ENCODE peak calls at places on chromosomes 4 and X, in seven cellular contexts. One of them, this sample, is unnamed.

GRCh38 chrX:154328646-154329045 is 33.1 kb downstream of the TKTL1 start:
- DNase-seq in aorta: no peak
- DNase-seq in osteoblast: peak
- DNase-seq in NB4: no peak
- DNase-seq in tibial nerve: no peak
- DNase-seq in astrocyte: no peak
- DNase-seq in breast epithelium: no peak
- DNase-seq in this sample: no peak

GRCh38 chr4:13950491-13950890 is 323.0 kb upstream of the BOD1L1 start:
- DNase-seq in osteoblast: no peak
- DNase-seq in NB4: no peak
- DNase-seq in aorta: no peak
- DNase-seq in tibial nerve: no peak
- DNase-seq in breast epithelium: no peak
- DNase-seq in astrocyte: no peak
- DNase-seq in this sample: no peak

GRCh38 chr4:189035091-189035490 is 895.9 kb downstream of the TRIML1 start:
- DNase-seq in astrocyte: no peak
- DNase-seq in osteoblast: no peak
- DNase-seq in aorta: no peak
- DNase-seq in tibial nerve: no peak
- DNase-seq in NB4: no peak
- DNase-seq in breast epithelium: no peak
- DNase-seq in this sample: no peak

GRCh38 chr4:78079701-78080430 is 22.7 kb downstream of the FRAS1 start:
- DNase-seq in aorta: no peak
- DNase-seq in NB4: no peak
- DNase-seq in osteoblast: no peak
- DNase-seq in tibial nerve: no peak
- DNase-seq in breast epithelium: no peak
- DNase-seq in astrocyte: no peak
- DNase-seq in this sample: no peak

GRCh38 chr4:134465417-134465816 is 263.8 kb upstream of the PABPC4L start:
- DNase-seq in tibial nerve: no peak
- DNase-seq in aorta: no peak
- DNase-seq in breast epithelium: no peak
- DNase-seq in astrocyte: no peak
- DNase-seq in osteoblast: no peak
- DNase-seq in NB4: no peak
- DNase-seq in this sample: no peak

GRCh38 chr4:132123870-132124623 is 1025.0 kb upstream of the PCDH10 start:
- DNase-seq in breast epithelium: no peak
- DNase-seq in aorta: no peak
- DNase-seq in osteoblast: no peak
- DNase-seq in tibial nerve: no peak
- DNase-seq in astrocyte: peak
- DNase-seq in NB4: no peak
- DNase-seq in this sample: no peak

GRCh38 chrX:1321689-1322088 is 14.9 kb upstream of the IL3RA start:
- DNase-seq in aorta: no peak
- DNase-seq in astrocyte: no peak
- DNase-seq in NB4: peak
- DNase-seq in breast epithelium: no peak
- DNase-seq in tibial nerve: no peak
- DNase-seq in osteoblast: no peak
- DNase-seq in this sample: no peak

GRCh38 chrX:37817176-37817575 is 30.2 kb downstream of the DYNLT3 start:
- DNase-seq in NB4: no peak
- DNase-seq in tibial nerve: no peak
- DNase-seq in breast epithelium: no peak
- DNase-seq in osteoblast: no peak
- DNase-seq in aorta: no peak
- DNase-seq in astrocyte: no peak
- DNase-seq in this sample: no peak

GRCh38 chr4:96145671-96146070 is 305.8 kb downstream of the PDHA2 start:
- DNase-seq in NB4: no peak
- DNase-seq in astrocyte: peak
- DNase-seq in aorta: no peak
- DNase-seq in osteoblast: no peak
- DNase-seq in breast epithelium: no peak
- DNase-seq in tibial nerve: no peak
- DNase-seq in this sample: no peak

GRCh38 chr4:63349674-63350025 is 1059.6 kb downstream of the TECRL start:
- DNase-seq in NB4: no peak
- DNase-seq in astrocyte: no peak
- DNase-seq in tibial nerve: no peak
- DNase-seq in osteoblast: no peak
- DNase-seq in breast epithelium: no peak
- DNase-seq in aorta: no peak
- DNase-seq in this sample: no peak
- H3K4me3 ChIP-seq in NB4: no peak
- H3K4me3 ChIP-seq in astrocyte: no peak
- H3K4me3 ChIP-seq in tibial nerve: no peak
- H3K4me3 ChIP-seq in osteoblast: no peak
- H3K4me3 ChIP-seq in breast epithelium: no peak
- H3K4me3 ChIP-seq in aorta: no peak
- H3K4me3 ChIP-seq in this sample: no peak

GRCh38 chr4:579543-580175 is 3.6 kb upstream of the TMEM271 start:
- DNase-seq in tibial nerve: no peak
- DNase-seq in breast epithelium: no peak
- DNase-seq in aorta: no peak
- DNase-seq in NB4: peak
- DNase-seq in osteoblast: peak
- DNase-seq in astrocyte: no peak
- DNase-seq in this sample: no peak

GRCh38 chr4:576245-576821 is at the start of gene TMEM271:
- DNase-seq in astrocyte: no peak
- DNase-seq in NB4: peak
- DNase-seq in aorta: no peak
- DNase-seq in osteoblast: peak
- DNase-seq in breast epithelium: no peak
- DNase-seq in tibial nerve: no peak
- DNase-seq in this sample: no peak

GRCh38 chr4:578451-579443 is 2.7 kb upstream of the TMEM271 start:
- DNase-seq in astrocyte: no peak
- DNase-seq in tibial nerve: no peak
- DNase-seq in aorta: no peak
- DNase-seq in osteoblast: peak
- DNase-seq in NB4: no peak
- DNase-seq in breast epithelium: no peak
- DNase-seq in this sample: no peak

GRCh38 chr4:576991-577498 is 950 bp upstream of the TMEM271 start:
- DNase-seq in osteoblast: peak
- DNase-seq in astrocyte: no peak
- DNase-seq in NB4: no peak
- DNase-seq in aorta: no peak
- DNase-seq in tibial nerve: no peak
- DNase-seq in breast epithelium: no peak
- DNase-seq in this sample: no peak

DNA sequence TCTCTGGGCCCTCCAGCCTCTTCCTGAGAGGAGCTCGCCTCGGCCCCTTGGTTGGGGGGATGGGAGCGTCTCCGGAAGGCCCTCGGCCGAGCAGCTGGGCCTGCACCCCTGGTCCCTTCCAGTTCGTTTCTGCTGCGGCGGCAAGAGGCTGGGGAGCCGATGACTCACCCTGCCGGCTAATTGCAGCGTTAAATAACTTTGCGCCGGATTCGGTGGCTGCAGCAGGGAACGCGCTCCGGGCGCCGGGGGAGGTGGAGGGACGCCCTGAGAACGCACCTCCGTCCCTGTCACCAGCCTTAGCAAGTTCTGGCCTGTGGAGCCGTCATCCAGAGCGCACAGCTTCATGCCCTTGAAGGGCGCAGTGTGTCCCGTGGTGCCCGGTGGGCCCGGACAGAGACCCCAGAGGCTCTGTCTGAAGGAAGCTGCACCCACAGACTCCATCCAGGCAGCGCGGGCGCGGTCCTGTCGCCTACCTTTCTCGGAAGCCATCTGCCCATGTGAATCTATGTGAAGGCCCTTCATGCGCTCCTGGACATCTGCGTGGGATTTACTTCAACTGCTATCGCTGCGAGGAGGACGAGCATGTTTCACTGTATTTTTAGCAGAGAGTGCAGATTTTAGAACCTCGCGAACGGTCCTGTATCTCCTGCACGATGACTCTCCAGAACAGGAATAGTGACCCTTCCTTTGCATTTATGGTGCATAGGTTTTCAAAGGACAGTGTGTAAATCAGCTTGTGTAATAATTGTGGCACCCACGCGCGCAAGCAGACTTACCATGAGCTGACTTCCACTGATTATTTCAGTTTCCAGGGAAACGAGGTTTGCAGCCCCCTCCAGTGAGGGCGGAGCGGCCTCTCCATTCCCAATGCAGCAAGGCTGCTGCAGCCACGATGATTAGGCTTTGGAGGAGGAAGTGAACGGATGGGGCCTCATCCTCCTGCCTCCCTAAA is 1.7 kb upstream of the TMEM271 start:
- DNase-seq in NB4: peak
- DNase-seq in aorta: peak
- DNase-seq in osteoblast: peak
- DNase-seq in astrocyte: peak
- DNase-seq in breast epithelium: no peak
- DNase-seq in tibial nerve: no peak
- DNase-seq in this sample: peak
- H3K4me3 ChIP-seq in NB4: peak
- H3K4me3 ChIP-seq in aorta: no peak
- H3K4me3 ChIP-seq in osteoblast: no peak
- H3K4me3 ChIP-seq in astrocyte: no peak
- H3K4me3 ChIP-seq in breast epithelium: no peak
- H3K4me3 ChIP-seq in tibial nerve: no peak
- H3K4me3 ChIP-seq in this sample: no peak

DNA sequence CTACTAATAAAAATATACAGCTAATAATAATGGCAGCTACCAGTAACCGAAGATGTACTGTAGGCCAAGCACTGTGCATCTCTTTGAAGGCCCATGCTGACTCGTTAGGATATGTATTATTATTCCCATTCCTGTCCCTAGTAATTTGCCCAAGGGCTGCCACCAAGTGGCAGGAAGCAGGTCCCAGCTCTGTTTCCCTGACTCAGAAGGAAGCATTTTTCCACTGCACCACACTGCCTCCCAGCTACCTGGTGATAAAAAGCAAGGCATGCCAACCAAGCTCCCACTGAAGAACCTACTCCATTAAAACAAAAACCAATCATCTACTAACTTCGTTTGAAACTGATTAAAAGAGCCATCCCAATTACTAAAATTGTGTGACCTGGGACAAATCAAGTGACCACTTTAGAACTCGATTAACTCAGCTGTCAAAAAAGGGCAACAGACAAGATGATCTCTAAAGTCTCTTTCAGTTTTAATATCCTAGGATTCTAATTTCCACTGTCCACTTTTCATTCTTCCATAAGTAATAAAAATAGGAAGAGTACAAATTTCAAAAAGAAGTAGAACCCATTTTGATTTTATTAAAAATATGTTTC is 24.3 kb upstream of the PGM2 start:
- DNase-seq in NB4: peak
- DNase-seq in tibial nerve: no peak
- DNase-seq in astrocyte: peak
- DNase-seq in osteoblast: peak
- DNase-seq in aorta: no peak
- DNase-seq in breast epithelium: peak
- DNase-seq in this sample: peak
- H3K4me3 ChIP-seq in NB4: no peak
- H3K4me3 ChIP-seq in tibial nerve: no peak
- H3K4me3 ChIP-seq in astrocyte: no peak
- H3K4me3 ChIP-seq in osteoblast: no peak
- H3K4me3 ChIP-seq in aorta: no peak
- H3K4me3 ChIP-seq in breast epithelium: no peak
- H3K4me3 ChIP-seq in this sample: no peak

GRCh38 chr4:153483432-153484418 is 17.6 kb downstream of the TMEM131L start:
- DNase-seq in astrocyte: no peak
- DNase-seq in tibial nerve: no peak
- DNase-seq in osteoblast: no peak
- DNase-seq in NB4: no peak
- DNase-seq in aorta: no peak
- DNase-seq in breast epithelium: no peak
- DNase-seq in this sample: no peak
- H3K4me3 ChIP-seq in astrocyte: no peak
- H3K4me3 ChIP-seq in tibial nerve: no peak
- H3K4me3 ChIP-seq in osteoblast: no peak
- H3K4me3 ChIP-seq in NB4: no peak
- H3K4me3 ChIP-seq in aorta: no peak
- H3K4me3 ChIP-seq in breast epithelium: no peak
- H3K4me3 ChIP-seq in this sample: no peak

GRCh38 chr4:185254434-185254833 is 45.0 kb downstream of the SNX25 start:
- DNase-seq in aorta: no peak
- DNase-seq in osteoblast: no peak
- DNase-seq in astrocyte: peak
- DNase-seq in breast epithelium: no peak
- DNase-seq in NB4: peak
- DNase-seq in tibial nerve: no peak
- DNase-seq in this sample: no peak
- H3K4me3 ChIP-seq in aorta: no peak
- H3K4me3 ChIP-seq in osteoblast: no peak
- H3K4me3 ChIP-seq in astrocyte: no peak
- H3K4me3 ChIP-seq in breast epithelium: no peak
- H3K4me3 ChIP-seq in NB4: no peak
- H3K4me3 ChIP-seq in tibial nerve: no peak
- H3K4me3 ChIP-seq in this sample: no peak

GRCh38 chrX:14871767-14872166 is 1.1 kb downstream of the FANCB start:
- DNase-seq in aorta: no peak
- DNase-seq in NB4: no peak
- DNase-seq in tibial nerve: no peak
- DNase-seq in astrocyte: no peak
- DNase-seq in breast epithelium: no peak
- DNase-seq in osteoblast: peak
- DNase-seq in this sample: no peak
- H3K4me3 ChIP-seq in aorta: no peak
- H3K4me3 ChIP-seq in NB4: peak
- H3K4me3 ChIP-seq in tibial nerve: no peak
- H3K4me3 ChIP-seq in astrocyte: no peak
- H3K4me3 ChIP-seq in breast epithelium: no peak
- H3K4me3 ChIP-seq in osteoblast: no peak
- H3K4me3 ChIP-seq in this sample: no peak

GRCh38 chr4:52370576-52370975 is 288.5 kb downstream of the USP46 start:
- DNase-seq in breast epithelium: no peak
- DNase-seq in aorta: no peak
- DNase-seq in NB4: no peak
- DNase-seq in tibial nerve: no peak
- DNase-seq in astrocyte: no peak
- DNase-seq in osteoblast: no peak
- DNase-seq in this sample: no peak
- H3K4me3 ChIP-seq in breast epithelium: no peak
- H3K4me3 ChIP-seq in aorta: no peak
- H3K4me3 ChIP-seq in NB4: no peak
- H3K4me3 ChIP-seq in tibial nerve: no peak
- H3K4me3 ChIP-seq in astrocyte: no peak
- H3K4me3 ChIP-seq in osteoblast: no peak
- H3K4me3 ChIP-seq in this sample: no peak

GRCh38 chrX:23333842-23334535 is 660 bp upstream of the PTCHD1 start:
- DNase-seq in osteoblast: peak
- DNase-seq in astrocyte: no peak
- DNase-seq in aorta: peak
- DNase-seq in tibial nerve: no peak
- DNase-seq in NB4: no peak
- DNase-seq in breast epithelium: no peak
- DNase-seq in this sample: peak
- H3K4me3 ChIP-seq in osteoblast: no peak
- H3K4me3 ChIP-seq in astrocyte: no peak
- H3K4me3 ChIP-seq in aorta: peak
- H3K4me3 ChIP-seq in tibial nerve: no peak
- H3K4me3 ChIP-seq in NB4: no peak
- H3K4me3 ChIP-seq in breast epithelium: peak
- H3K4me3 ChIP-seq in this sample: peak

This sample was measured in hepatocyte.